ENCODE peak calls at places on chromosomes 13 and 19, in nine cellular contexts. One of them, this sample, is unnamed. For H3K4me1, the result is how much of the 10 kb centered on the place peaks cover.

GRCh38 chr13:79810671-79811070 is 329.7 kb downstream of the NDFIP2 start:
- DNase-seq in psoas muscle: no peak
- DNase-seq in esophagus muscularis mucosa: no peak
- DNase-seq in thoracic aorta: no peak
- DNase-seq in PC-3: peak
- DNase-seq in BE2C: no peak
- DNase-seq in lower lobe of right lung: no peak
- DNase-seq in osteoblast: no peak
- DNase-seq in IMR-90: peak
- DNase-seq in this sample: no peak

GRCh38 chr19:3404324-3405260 is 38.2 kb downstream of the NFIC start:
- DNase-seq in psoas muscle: peak
- DNase-seq in esophagus muscularis mucosa: peak
- DNase-seq in thoracic aorta: peak
- DNase-seq in PC-3: no peak
- DNase-seq in BE2C: no peak
- DNase-seq in lower lobe of right lung: peak
- DNase-seq in osteoblast: peak
- DNase-seq in IMR-90: peak
- DNase-seq in this sample: peak

GRCh38 chr19:51726049-51726448 is 2.3 kb upstream of the HAS1 start:
- DNase-seq in psoas muscle: peak
- DNase-seq in esophagus muscularis mucosa: no peak
- DNase-seq in thoracic aorta: no peak
- DNase-seq in PC-3: no peak
- DNase-seq in BE2C: peak
- DNase-seq in lower lobe of right lung: no peak
- DNase-seq in osteoblast: peak
- DNase-seq in IMR-90: peak
- DNase-seq in this sample: peak

GRCh38 chr19:14381689-14382474 is 638 bp downstream of the ADGRE5 start:
- DNase-seq in psoas muscle: peak
- DNase-seq in esophagus muscularis mucosa: no peak
- DNase-seq in thoracic aorta: peak
- DNase-seq in PC-3: peak
- DNase-seq in BE2C: no peak
- DNase-seq in lower lobe of right lung: peak
- DNase-seq in osteoblast: peak
- DNase-seq in IMR-90: peak
- DNase-seq in this sample: peak

GRCh38 chr13:110412132-110412912 is 105.2 kb downstream of the COL4A2 start:
- DNase-seq in psoas muscle: peak
- DNase-seq in esophagus muscularis mucosa: peak
- DNase-seq in thoracic aorta: peak
- DNase-seq in PC-3: peak
- DNase-seq in BE2C: peak
- DNase-seq in lower lobe of right lung: peak
- DNase-seq in osteoblast: peak
- DNase-seq in IMR-90: peak
- DNase-seq in this sample: peak

GRCh38 chr19:51123381-51124186 is 1.1 kb upstream of the SIGLEC9 start:
- DNase-seq in psoas muscle: no peak
- DNase-seq in esophagus muscularis mucosa: no peak
- DNase-seq in thoracic aorta: no peak
- DNase-seq in PC-3: no peak
- DNase-seq in BE2C: no peak
- DNase-seq in lower lobe of right lung: peak
- DNase-seq in osteoblast: peak
- DNase-seq in IMR-90: no peak
- DNase-seq in this sample: no peak

GRCh38 chr13:52070929-52071523 is 46.5 kb downstream of the UTP14C start:
- DNase-seq in psoas muscle: no peak
- DNase-seq in esophagus muscularis mucosa: no peak
- DNase-seq in thoracic aorta: no peak
- DNase-seq in PC-3: no peak
- DNase-seq in BE2C: no peak
- DNase-seq in lower lobe of right lung: no peak
- DNase-seq in osteoblast: peak
- DNase-seq in IMR-90: peak
- DNase-seq in this sample: no peak

GRCh38 chr13:98937911-98938381 is 39.9 kb downstream of the DOCK9 start:
- DNase-seq in psoas muscle: no peak
- DNase-seq in esophagus muscularis mucosa: peak
- DNase-seq in thoracic aorta: no peak
- DNase-seq in PC-3: no peak
- DNase-seq in BE2C: no peak
- DNase-seq in lower lobe of right lung: no peak
- DNase-seq in osteoblast: no peak
- DNase-seq in IMR-90: peak
- DNase-seq in this sample: no peak

GRCh38 chr19:7550169-7550770 is 14.8 kb downstream of the PNPLA6 start:
- DNase-seq in psoas muscle: peak
- DNase-seq in esophagus muscularis mucosa: no peak
- DNase-seq in thoracic aorta: no peak
- DNase-seq in PC-3: no peak
- DNase-seq in BE2C: no peak
- DNase-seq in lower lobe of right lung: peak
- DNase-seq in osteoblast: no peak
- DNase-seq in IMR-90: no peak
- DNase-seq in this sample: peak

GRCh38 chr19:17352608-17353280 is 15.4 kb downstream of the GTPBP3 start:
- DNase-seq in psoas muscle: no peak
- DNase-seq in esophagus muscularis mucosa: no peak
- DNase-seq in thoracic aorta: no peak
- DNase-seq in PC-3: no peak
- DNase-seq in BE2C: no peak
- DNase-seq in lower lobe of right lung: no peak
- DNase-seq in osteoblast: peak
- DNase-seq in IMR-90: no peak
- DNase-seq in this sample: no peak

GRCh38 chr13:48539550-48539949 is 6.7 kb upstream of the RCBTB2 start:
- DNase-seq in psoas muscle: no peak
- DNase-seq in esophagus muscularis mucosa: no peak
- DNase-seq in thoracic aorta: no peak
- DNase-seq in PC-3: no peak
- DNase-seq in BE2C: no peak
- DNase-seq in lower lobe of right lung: no peak
- DNase-seq in osteoblast: no peak
- DNase-seq in IMR-90: no peak
- DNase-seq in this sample: no peak

GRCh38 chr19:38661996-38662395 is 14.5 kb downstream of the ACTN4 start:
- DNase-seq in psoas muscle: no peak
- DNase-seq in esophagus muscularis mucosa: no peak
- DNase-seq in thoracic aorta: no peak
- DNase-seq in PC-3: peak
- DNase-seq in BE2C: no peak
- DNase-seq in lower lobe of right lung: no peak
- DNase-seq in osteoblast: peak
- DNase-seq in IMR-90: no peak
- DNase-seq in this sample: no peak

GRCh38 chr13:49759503-49759902 is 33.0 kb downstream of the KPNA3 start:
- DNase-seq in psoas muscle: no peak
- DNase-seq in esophagus muscularis mucosa: no peak
- DNase-seq in thoracic aorta: no peak
- DNase-seq in PC-3: no peak
- DNase-seq in BE2C: no peak
- DNase-seq in lower lobe of right lung: no peak
- DNase-seq in osteoblast: no peak
- DNase-seq in IMR-90: no peak
- DNase-seq in this sample: no peak

GRCh38 chr13:91313103-91313502 is 34.4 kb upstream of the MIR17HG start:
- DNase-seq in psoas muscle: no peak
- DNase-seq in esophagus muscularis mucosa: no peak
- DNase-seq in thoracic aorta: no peak
- DNase-seq in PC-3: peak
- DNase-seq in BE2C: no peak
- DNase-seq in lower lobe of right lung: no peak
- DNase-seq in osteoblast: no peak
- DNase-seq in IMR-90: peak
- DNase-seq in this sample: no peak

GRCh38 chr13:33017410-33017929 is 1.2 kb downstream of the KL start:
- DNase-seq in psoas muscle: peak
- DNase-seq in esophagus muscularis mucosa: no peak
- DNase-seq in thoracic aorta: no peak
- DNase-seq in PC-3: no peak
- DNase-seq in BE2C: no peak
- DNase-seq in lower lobe of right lung: peak
- DNase-seq in osteoblast: peak
- DNase-seq in IMR-90: peak
- DNase-seq in this sample: no peak

GRCh38 chr19:51181913-51182419 is 39.9 kb downstream of the SIGLEC7 start:
- DNase-seq in psoas muscle: no peak
- DNase-seq in esophagus muscularis mucosa: no peak
- DNase-seq in thoracic aorta: no peak
- DNase-seq in PC-3: no peak
- DNase-seq in BE2C: no peak
- DNase-seq in lower lobe of right lung: no peak
- DNase-seq in osteoblast: no peak
- DNase-seq in IMR-90: no peak
- DNase-seq in this sample: no peak

GRCh38 chr19:17091758-17092333 is 16.3 kb downstream of the MYO9B start:
- DNase-seq in psoas muscle: peak
- DNase-seq in esophagus muscularis mucosa: no peak
- DNase-seq in thoracic aorta: no peak
- DNase-seq in PC-3: no peak
- DNase-seq in BE2C: no peak
- DNase-seq in lower lobe of right lung: peak
- DNase-seq in osteoblast: peak
- DNase-seq in IMR-90: no peak
- DNase-seq in this sample: peak

GRCh38 chr13:34657716-34658115 is 284.4 kb upstream of the NBEA start:
- DNase-seq in psoas muscle: no peak
- DNase-seq in esophagus muscularis mucosa: no peak
- DNase-seq in thoracic aorta: no peak
- DNase-seq in PC-3: peak
- DNase-seq in BE2C: no peak
- DNase-seq in lower lobe of right lung: no peak
- DNase-seq in osteoblast: no peak
- DNase-seq in IMR-90: peak
- DNase-seq in this sample: no peak

GRCh38 chr13:44158741-44159632 is 214.6 kb upstream of the SERP2 start:
- DNase-seq in psoas muscle: peak
- DNase-seq in esophagus muscularis mucosa: no peak
- DNase-seq in thoracic aorta: no peak
- DNase-seq in PC-3: no peak
- DNase-seq in BE2C: no peak
- DNase-seq in lower lobe of right lung: no peak
- DNase-seq in osteoblast: no peak
- DNase-seq in IMR-90: no peak
- DNase-seq in this sample: no peak
- H3K4me1 ChIP-seq in psoas muscle: half or more
- H3K4me1 ChIP-seq in esophagus muscularis mucosa: half or more
- H3K4me1 ChIP-seq in thoracic aorta: under half
- H3K4me1 ChIP-seq in PC-3: under half
- H3K4me1 ChIP-seq in BE2C: under half
- H3K4me1 ChIP-seq in lower lobe of right lung: under half
- H3K4me1 ChIP-seq in osteoblast: under half
- H3K4me1 ChIP-seq in IMR-90: under half
- H3K4me1 ChIP-seq in this sample: under half

DNA sequence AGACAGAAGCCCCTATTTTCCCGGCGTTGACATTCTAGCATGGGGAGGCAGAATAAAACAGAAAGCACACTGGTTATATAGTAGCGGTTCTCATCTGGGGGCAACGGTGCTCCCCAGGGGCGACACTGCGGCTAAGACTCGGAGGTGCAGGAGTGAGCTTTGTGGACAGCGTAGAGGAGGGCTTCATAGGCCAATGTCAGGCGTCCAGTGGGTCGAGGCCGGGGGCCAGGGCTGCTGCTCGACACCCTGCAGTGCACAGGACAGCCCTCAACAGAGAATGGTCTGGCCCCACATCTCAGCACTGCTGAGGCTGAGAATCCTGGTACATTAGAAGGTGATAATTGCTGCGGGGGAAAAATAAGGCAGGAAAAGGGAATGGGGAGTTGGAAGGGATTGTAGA is 1.5 kb downstream of the ZNF628 start:
- DNase-seq in psoas muscle: no peak
- DNase-seq in esophagus muscularis mucosa: no peak
- DNase-seq in thoracic aorta: no peak
- DNase-seq in PC-3: no peak
- DNase-seq in BE2C: no peak
- DNase-seq in lower lobe of right lung: no peak
- DNase-seq in osteoblast: no peak
- DNase-seq in IMR-90: no peak
- DNase-seq in this sample: no peak
- H3K4me3 ChIP-seq in psoas muscle: peak
- H3K4me3 ChIP-seq in esophagus muscularis mucosa: peak
- H3K4me3 ChIP-seq in thoracic aorta: peak
- H3K4me3 ChIP-seq in PC-3: peak
- H3K4me3 ChIP-seq in BE2C: no peak
- H3K4me3 ChIP-seq in lower lobe of right lung: peak
- H3K4me3 ChIP-seq in osteoblast: peak
- H3K4me3 ChIP-seq in IMR-90: no peak
- H3K4me3 ChIP-seq in this sample: no peak

DNA sequence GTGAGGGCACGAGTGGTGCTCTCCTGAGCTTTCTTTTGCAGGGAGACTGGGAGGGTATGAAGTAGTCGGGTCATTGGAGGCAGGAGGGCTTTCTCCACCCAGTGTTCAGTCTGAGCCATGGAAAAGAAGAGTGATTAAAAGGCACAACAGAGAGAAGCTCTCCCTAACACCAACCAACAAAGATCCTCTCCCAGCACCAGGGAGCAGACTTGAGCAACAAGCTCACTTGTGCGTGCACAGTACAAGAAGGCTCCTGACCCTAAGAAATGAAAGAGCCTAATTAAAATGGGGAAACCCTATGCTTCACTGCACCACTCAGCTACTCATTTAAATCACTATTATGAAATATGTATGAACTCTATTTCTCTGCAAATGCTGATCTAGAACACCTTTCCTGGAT is 276.3 kb upstream of the SOX21 start:
- DNase-seq in psoas muscle: no peak
- DNase-seq in esophagus muscularis mucosa: no peak
- DNase-seq in thoracic aorta: no peak
- DNase-seq in PC-3: no peak
- DNase-seq in BE2C: no peak
- DNase-seq in lower lobe of right lung: no peak
- DNase-seq in osteoblast: no peak
- DNase-seq in IMR-90: no peak
- DNase-seq in this sample: no peak
- TF ChIP-seq CTCF in psoas muscle: no peak
- TF ChIP-seq CTCF in esophagus muscularis mucosa: no peak
- TF ChIP-seq CTCF in thoracic aorta: no peak
- TF ChIP-seq CTCF in PC-3: no peak
- TF ChIP-seq CTCF in BE2C: no peak
- TF ChIP-seq CTCF in lower lobe of right lung: no peak
- TF ChIP-seq CTCF in osteoblast: peak
- TF ChIP-seq CTCF in IMR-90: no peak
- TF ChIP-seq CTCF in this sample: no peak

GRCh38 chr19:28170066-28170465 is 1042.9 kb downstream of the UQCRFS1 start:
- DNase-seq in psoas muscle: no peak
- DNase-seq in esophagus muscularis mucosa: no peak
- DNase-seq in thoracic aorta: no peak
- DNase-seq in PC-3: no peak
- DNase-seq in BE2C: no peak
- DNase-seq in lower lobe of right lung: no peak
- DNase-seq in osteoblast: no peak
- DNase-seq in IMR-90: no peak
- DNase-seq in this sample: no peak
- H3K4me1 ChIP-seq in psoas muscle: under half
- H3K4me1 ChIP-seq in esophagus muscularis mucosa: under half
- H3K4me1 ChIP-seq in thoracic aorta: under half
- H3K4me1 ChIP-seq in PC-3: under half
- H3K4me1 ChIP-seq in BE2C: under half
- H3K4me1 ChIP-seq in lower lobe of right lung: under half
- H3K4me1 ChIP-seq in osteoblast: under half
- H3K4me1 ChIP-seq in IMR-90: under half
- H3K4me1 ChIP-seq in this sample: under half